ENCODE peak calls at places on chromosomes 7 and 10, in eight cellular contexts. D is caudate nucleus; F is fibroblast of the aortic adventitia; T is AG04450; J is tibial artery; C is NCI-H460; X is stimulated activated naive CD8-positive, alpha-beta T cell treated with anti-CD3 and anti-CD28 coated beads, Interleukin-15, Interleukin-2, amounts not matched to agents 100 U/mL and 50 U/mL, for 24 hours; S is activated T-helper 9 cell treated with anti-CD3 and anti-CD28 coated beads, Interleukin-2, amount 50 U/mL, for 16 hours. Q is an unnamed sample.

GRCh38 chr10:123359539-123359938 is 205.3 kb downstream of the BUB3 start:
- DNase-seq in D (no peak), F (no peak), T (no peak), J (no peak), C (no peak), X (no peak), S (no peak), Q (no peak)

GRCh38 chr7:14859267-14859666 is 43.3 kb downstream of the DGKB start:
- DNase-seq in D (no peak), F (no peak), T (no peak), J (no peak), C (no peak), X (no peak), S (no peak), Q (no peak)

GRCh38 chr7:141652691-141653090 is 49.3 kb downstream of the DENND11 start:
- DNase-seq in D (no peak), F (no peak), T (no peak), J (no peak), C (no peak), X (no peak), S (no peak), Q (no peak)

GRCh38 chr7:2142386-2142785 is 90.4 kb downstream of the MAD1L1 start:
- DNase-seq in D (no peak), F (no peak), T (no peak), J (no peak), C (no peak), X (no peak), S (no peak), Q (no peak)

GRCh38 chr10:108090476-108091215 is 926.1 kb upstream of the SORCS1 start:
- DNase-seq in D (no peak), F (no peak), T (no peak), J (no peak), C (no peak), X (no peak), S (no peak), Q (no peak)

GRCh38 chr10:30528427-30528782 is 94.4 kb downstream of the MAP3K8 start:
- DNase-seq in D (no peak), F (no peak), T (no peak), J (no peak), C (no peak), X (no peak), S (no peak), Q (no peak)

GRCh38 chr10:77925410-77925794 is 1.2 kb downstream of the DLG5 start:
- DNase-seq in D (peak), F (peak), T (no peak), J (no peak), C (no peak), X (no peak), S (no peak), Q (no peak)

GRCh38 chr10:14671383-14671782 is 103.3 kb downstream of the FAM107B start:
- DNase-seq in D (no peak), F (no peak), T (no peak), J (no peak), C (no peak), X (no peak), S (no peak), Q (no peak)

GRCh38 chr7:43467406-43467805 is 115.5 kb upstream of the STK17A start:
- DNase-seq in D (no peak), F (peak), T (no peak), J (no peak), C (no peak), X (no peak), S (no peak), Q (no peak)

GRCh38 chr10:43076311-43076875 is 476 bp upstream of the RET start:
- DNase-seq in D (no peak), F (no peak), T (no peak), J (no peak), C (no peak), X (no peak), S (no peak), Q (no peak)

GRCh38 chr7:157568785-157569584 is 232.2 kb downstream of the DNAJB6 start:
- DNase-seq in D (peak), F (no peak), T (no peak), J (peak), C (no peak), X (peak), S (peak), Q (no peak)

GRCh38 chr10:101297901-101298451 is 56.0 kb upstream of the BTRC start:
- DNase-seq in D (peak), F (peak), T (no peak), J (peak), C (peak), X (peak), S (peak), Q (peak)

GRCh38 chr7:77238703-77239136 is 39.1 kb upstream of the FGL2 start:
- DNase-seq in D (no peak), F (no peak), T (no peak), J (no peak), C (no peak), X (no peak), S (no peak), Q (no peak)

GRCh38 chr10:74882831-74883230 is 56.4 kb downstream of the KAT6B start:
- DNase-seq in D (no peak), F (peak), T (peak), J (no peak), C (no peak), X (no peak), S (no peak), Q (no peak)

GRCh38 chr10:70518695-70519094 is 40.1 kb downstream of the PALD1 start:
- DNase-seq in D (no peak), F (no peak), T (no peak), J (no peak), C (no peak), X (no peak), S (no peak), Q (no peak)

Q was measured in HuH-7.5.